ENCODE peak calls at places on chromosomes 5 and 9, in five cellular contexts. Z is choroid plexus epithelial cell, W is osteocyte, M is psoas muscle, G is AG10803. U is an unnamed sample.

GRCh38 chr9:38423273-38423938 is 848 bp downstream of the IGFBPL1 start:
- DNase-seq in Z (no peak), W (no peak), M (no peak), G (no peak), U (no peak)

GRCh38 chr9:77532607-77533006 is 115.5 kb downstream of the GNA14 start:
- DNase-seq in Z (no peak), W (no peak), M (no peak), G (no peak), U (no peak)

GRCh38 chr9:97397220-97397619 is 14.7 kb upstream of the TDRD7 start:
- DNase-seq in Z (no peak), W (no peak), M (no peak), G (peak; percentile 33), U (peak; percentile 41)

GRCh38 chr5:849651-850301 is 1.0 kb downstream of the ZDHHC11 start:
- DNase-seq in Z (no peak), W (no peak), M (peak; percentile 45), G (no peak), U (no peak)

GRCh38 chr9:76333319-76333880 is 60.8 kb downstream of the RFK start:
- DNase-seq in Z (no peak), W (no peak), M (no peak), G (no peak), U (no peak)

GRCh38 chr9:127021664-127022337 is 100.6 kb downstream of the ANGPTL2 start:
- DNase-seq in Z (peak; percentile 98), W (peak; percentile 90), M (peak; percentile 93), G (peak; percentile 99), U (peak; percentile 90)

GRCh38 chr9:19445452-19445851 is 36.6 kb downstream of the ACER2 start:
- DNase-seq in Z (no peak), W (no peak), M (no peak), G (peak; percentile 13), U (no peak)

GRCh38 chr5:52893105-52893504 is 96.0 kb upstream of the ITGA2 start:
- DNase-seq in Z (peak; percentile 76), W (no peak), M (no peak), G (peak; percentile 57), U (peak; percentile 44)

GRCh38 chr9:91757802-91758201 is 192.2 kb downstream of the ROR2 start:
- DNase-seq in Z (no peak), W (no peak), M (no peak), G (peak; percentile 58), U (no peak)

GRCh38 chr5:82445729-82446349 is 167.7 kb upstream of the RPS23 start:
- DNase-seq in Z (no peak), W (no peak), M (no peak), G (no peak), U (no peak)

GRCh38 chr5:58872670-58873273 is 289.9 kb downstream of the RAB3C start:
- DNase-seq in Z (no peak), W (no peak), M (no peak), G (no peak), U (no peak)

GRCh38 chr5:125267636-125268248 is 521.3 kb upstream of the ZNF608 start:
- DNase-seq in Z (no peak), W (no peak), M (no peak), G (no peak), U (no peak)

GRCh38 chr5:45795458-45795857 is 99.3 kb upstream of the HCN1 start:
- DNase-seq in Z (no peak), W (no peak), M (no peak), G (no peak), U (no peak)

GRCh38 chr9:123756484-123757106 is 173.3 kb downstream of the DENND1A start:
- DNase-seq in Z (no peak), W (no peak), M (no peak), G (no peak), U (no peak)

GRCh38 chr5:176994460-176995121 is 12.0 kb downstream of the UIMC1 start:
- DNase-seq in Z (peak; percentile 89), W (no peak), M (no peak), G (peak; percentile 57), U (no peak)

GRCh38 chr9:98944130-98945074 is 695 bp downstream of the COL15A1 start:
- DNase-seq in Z (no peak), W (no peak), M (no peak), G (no peak), U (no peak)

GRCh38 chr5:150070277-150070638 is 16.1 kb downstream of the CSF1R start:
- DNase-seq in Z (no peak), W (no peak), M (peak; percentile 25), G (no peak), U (no peak)

GRCh38 chr5:75538201-75538600 is 26.5 kb downstream of the POLK start:
- DNase-seq in Z (no peak), W (no peak), M (no peak), G (peak; percentile 34), U (no peak)

GRCh38 chr5:141779642-141780041 is 97.6 kb upstream of the ARAP3 start:
- DNase-seq in Z (peak; percentile 5), W (no peak), M (peak; percentile 61), G (peak; percentile 41), U (no peak)

GRCh38 chr9:98287383-98287782 is 31.9 kb upstream of the TBC1D2 start:
- DNase-seq in Z (no peak), W (no peak), M (no peak), G (no peak), U (no peak)

GRCh38 chr5:31047621-31048020 is 145.9 kb upstream of the CDH6 start:
- DNase-seq in Z (peak; percentile 29), W (no peak), M (no peak), G (no peak), U (no peak)

GRCh38 chr5:177478711-177479646 is 5.5 kb upstream of the DBN1 start:
- DNase-seq in Z (peak; percentile 56), W (no peak), M (peak; percentile 94), G (peak; percentile 70), U (no peak)

GRCh38 chr5:137575211-137575610 is 76.1 kb upstream of the SPOCK1 start:
- DNase-seq in Z (no peak), W (no peak), M (no peak), G (no peak), U (no peak)

GRCh38 chr5:180787711-180788431 is 14.7 kb downstream of the MGAT1 start:
- DNase-seq in Z (peak; percentile 95), W (peak; percentile 87), M (no peak), G (peak; percentile 32), U (no peak)

GRCh38 chr5:43191740-43192557 is at the start of gene NIM1K:
- DNase-seq in Z (peak; percentile 31), W (no peak), M (peak; percentile 75), G (peak; percentile 36), U (no peak)

GRCh38 chr5:115439042-115439441 is 105.5 kb downstream of the FEM1C start:
- DNase-seq in Z (no peak), W (no peak), M (no peak), G (peak; percentile 66), U (peak; percentile 82)

GRCh38 chr5:137128012-137128411 is 371.1 kb downstream of the SPOCK1 start:
- DNase-seq in Z (no peak), W (no peak), M (no peak), G (no peak), U (no peak)

GRCh38 chr5:103356344-103357091 is 98.0 kb downstream of the MACIR start:
- DNase-seq in Z (no peak), W (no peak), M (no peak), G (no peak), U (no peak)

GRCh38 chr5:141757402-141757801 is 75.4 kb upstream of the ARAP3 start:
- DNase-seq in Z (peak; percentile 55), W (no peak), M (no peak), G (peak; percentile 40), U (peak; percentile 38)

GRCh38 chr9:90999425-91000397 is 198.1 kb downstream of the SYK start:
- DNase-seq in Z (no peak), W (no peak), M (peak; percentile 46), G (no peak), U (peak; percentile 17)

GRCh38 chr5:116459306-116459705 is 115.3 kb downstream of the SEMA6A start:
- DNase-seq in Z (no peak), W (no peak), M (no peak), G (no peak), U (no peak)

DNA sequence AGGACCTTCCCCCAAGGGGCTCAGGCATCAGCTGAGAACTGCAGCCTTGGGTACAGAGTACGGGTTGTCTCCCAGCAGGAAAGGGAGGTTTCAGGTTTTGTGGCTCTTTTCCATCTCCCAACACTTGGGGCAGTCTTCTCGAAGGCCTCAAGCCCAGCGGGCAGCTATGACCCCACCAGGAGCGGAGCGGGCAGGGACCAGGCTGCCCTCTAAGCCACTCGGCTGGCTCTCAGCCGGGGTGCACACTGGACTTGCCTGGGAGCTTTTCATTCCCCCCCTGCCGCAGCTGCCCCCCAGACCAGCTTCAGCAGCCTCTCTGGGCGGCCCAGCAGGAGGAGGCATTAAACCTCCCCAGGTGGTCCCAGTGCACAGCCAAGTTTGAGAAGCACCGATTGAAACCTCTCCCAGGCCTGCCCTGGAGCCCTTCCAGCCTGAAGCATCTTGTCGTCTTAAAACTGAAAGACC is 20.8 kb downstream of the NTNG2 start:
- DNase-seq in Z (peak; percentile 26), W (no peak), M (no peak), G (no peak), U (no peak)
- TF ChIP-seq CTCF in Z (peak; percentile 49), W (peak; percentile 28), M (no peak), G (no peak), U (peak; percentile 43)

GRCh38 chr5:129906177-129906887 is 2.1 kb downstream of the CHSY3 start:
- DNase-seq in Z (peak; percentile 56), W (no peak), M (no peak), G (peak; percentile 41), U (no peak)
- TF ChIP-seq CTCF in Z (peak; percentile 44), W (peak; percentile 66), M (no peak), G (peak; percentile 44), U (no peak)

DNA sequence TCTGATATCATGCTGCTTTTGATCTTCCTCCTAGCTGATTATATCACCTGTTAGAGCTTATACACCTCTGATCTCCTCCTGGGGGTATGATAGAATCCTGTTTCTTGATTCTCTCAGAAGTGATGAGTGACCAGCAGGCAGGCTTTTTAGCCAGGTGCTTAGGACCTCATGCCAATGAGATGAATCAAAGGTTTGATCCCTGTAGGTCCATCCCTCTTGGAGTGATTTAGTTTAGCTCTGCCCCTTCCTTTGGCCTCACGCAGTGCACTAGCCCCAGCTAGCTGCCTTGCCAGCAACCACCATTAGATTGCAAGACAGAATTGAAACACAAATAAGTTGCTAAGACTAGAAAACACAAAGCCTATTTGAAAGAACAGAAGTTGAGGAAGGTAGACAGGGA is 84.4 kb downstream of the ZSWIM6 start:
- DNase-seq in Z (peak; percentile 31), W (no peak), M (no peak), G (no peak), U (no peak)
- TF ChIP-seq CTCF in Z (peak; percentile 36), W (no peak), M (no peak), G (no peak), U (no peak)

DNA sequence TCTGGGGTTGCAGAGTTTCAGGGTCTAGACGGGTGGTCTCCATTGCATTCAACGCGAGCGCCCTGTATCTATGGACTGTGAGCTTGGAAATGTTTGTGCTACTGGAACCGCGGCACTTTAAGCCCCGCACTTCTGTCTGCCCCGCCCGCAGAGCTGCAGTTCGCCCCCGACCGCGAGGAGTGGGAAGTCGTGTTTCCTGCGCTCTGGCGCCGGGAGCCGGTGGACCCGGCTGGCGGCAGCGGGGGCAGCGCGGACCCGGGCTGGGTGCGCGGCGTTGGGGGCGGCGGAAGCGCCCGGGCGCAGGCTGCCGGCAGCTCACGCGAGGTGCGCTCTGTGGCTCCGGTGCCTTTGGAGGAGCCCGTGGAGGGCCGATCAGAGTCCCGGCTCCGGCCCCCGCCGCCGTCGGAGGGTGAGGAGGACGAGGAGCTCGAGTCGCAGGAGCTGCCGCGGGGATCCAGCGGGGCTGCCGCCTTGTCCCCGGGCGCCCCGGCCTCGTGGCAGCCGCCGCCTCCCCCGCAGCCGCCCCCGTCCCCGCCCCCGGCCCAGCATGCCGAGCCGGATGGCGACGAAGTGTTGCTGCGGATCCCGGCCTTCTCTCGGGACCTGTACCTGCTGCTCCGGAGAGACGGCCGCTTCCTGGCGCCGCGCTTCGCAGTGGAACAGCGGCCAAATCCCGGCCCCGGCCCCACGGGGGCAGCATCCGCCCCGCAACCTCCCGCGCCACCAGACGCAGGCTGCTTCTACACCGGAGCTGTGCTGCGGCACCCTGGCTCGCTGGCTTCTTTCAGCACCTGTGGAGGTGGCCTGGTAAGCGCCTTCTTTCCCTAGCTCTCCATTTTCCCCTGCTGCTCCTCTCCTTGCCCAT is 1.1 kb downstream of the ADAMTS19 start:
- DNase-seq in Z (peak; percentile 9), W (no peak), M (peak; percentile 54), G (no peak), U (no peak)
- TF ChIP-seq CTCF in Z (peak; percentile 21), W (peak; percentile 47), M (peak; percentile 30), G (no peak), U (no peak)